ENCODE peak calls at places on chromosomes 12 and 14, in seven cellular contexts. S is HCEC 1CT; Z is fibroblast of gingiva; X is activated T-cell treated with anti-CD3 and anti-CD28 coated beads, Interleukin-2, amount 50 U/mL, for 72 hours; W is tibial artery; R is GM12891; C is suprapubic skin. Q is an unnamed sample.

GRCh38 chr12:15931590-15932053 is 20.5 kb downstream of the DERA start:
- DNase-seq in C (no peak), X (no peak), S (no peak), W (no peak), R (no peak), Z (no peak), Q (no peak)

GRCh38 chr12:127588224-127588623 is 678.7 kb upstream of the TMEM132C start:
- DNase-seq in W (peak), X (no peak), S (peak), Z (peak), R (no peak), C (no peak), Q (no peak)

GRCh38 chr14:54689928-54690327 is 123.0 kb downstream of the SAMD4A start:
- DNase-seq in W (no peak), R (no peak), C (no peak), S (no peak), Z (no peak), X (no peak), Q (no peak)

GRCh38 chr12:62647586-62647985 is 181.0 kb downstream of the MON2 start:
- DNase-seq in Z (peak), R (no peak), W (no peak), S (no peak), X (no peak), C (peak), Q (no peak)

GRCh38 chr12:119096429-119097202 is 82.1 kb upstream of the HSPB8 start:
- DNase-seq in C (no peak), X (no peak), S (no peak), R (no peak), W (no peak), Z (no peak), Q (no peak)

GRCh38 chr12:103933237-103933636 is 3.0 kb downstream of the HSP90B1 start:
- DNase-seq in R (no peak), X (no peak), Z (no peak), C (no peak), S (no peak), W (no peak), Q (no peak)

GRCh38 chr12:105201389-105201788 is 34.6 kb downstream of the APPL2 start:
- DNase-seq in Z (no peak), R (no peak), C (no peak), W (no peak), S (no peak), X (no peak), Q (no peak)

GRCh38 chr12:52244615-52244994 is 11.6 kb downstream of the KRT7 start:
- DNase-seq in C (peak), X (no peak), Z (no peak), S (no peak), W (peak), R (no peak), Q (no peak)

GRCh38 chr14:59199205-59199604 is 10.7 kb downstream of the DAAM1 start:
- DNase-seq in Z (no peak), W (no peak), X (no peak), C (no peak), S (no peak), R (no peak), Q (no peak)

GRCh38 chr12:56840922-56841321 is 77.8 kb downstream of the HSD17B6 start:
- DNase-seq in S (peak), X (no peak), W (no peak), C (no peak), R (no peak), Z (no peak), Q (no peak)

GRCh38 chr14:101709533-101709881 is 52.0 kb upstream of the PPP2R5C start:
- DNase-seq in Z (no peak), S (no peak), W (no peak), X (no peak), C (peak), R (no peak), Q (no peak)

GRCh38 chr12:91382081-91382543 is 199.5 kb upstream of the DCN start:
- DNase-seq in R (peak), W (peak), C (peak), Z (peak), S (peak), X (peak), Q (peak)

GRCh38 chr12:59372971-59373370 is 222.9 kb upstream of the SLC16A7 start:
- DNase-seq in Z (peak), W (no peak), X (no peak), S (peak), R (no peak), C (no peak), Q (no peak)

GRCh38 chr12:45208604-45209487 is 7.0 kb upstream of the ANO6 start:
- DNase-seq in W (no peak), Z (peak), S (peak), C (no peak), R (no peak), X (no peak), Q (no peak)

GRCh38 chr12:62720661-62721330 is 214.2 kb downstream of the PPM1H start:
- DNase-seq in R (no peak), X (no peak), W (no peak), S (no peak), C (no peak), Z (peak), Q (no peak)

GRCh38 chr12:76083761-76084276 is 666 bp downstream of the NAP1L1 start:
- DNase-seq in W (peak), Z (peak), R (peak), S (peak), C (peak), X (peak), Q (peak)

GRCh38 chr12:76144253-76144564 is 59.7 kb upstream of the NAP1L1 start:
- DNase-seq in Z (no peak), S (peak), X (no peak), R (no peak), C (no peak), W (no peak), Q (peak)

GRCh38 chr12:124520258-124520657 is 47.2 kb downstream of the NCOR2 start:
- DNase-seq in C (no peak), Z (no peak), W (peak), R (no peak), S (no peak), X (no peak), Q (no peak)

GRCh38 chr14:92647499-92648279 is 100.7 kb downstream of the LGMN start:
- DNase-seq in R (no peak), W (no peak), C (no peak), X (no peak), S (peak), Z (peak), Q (no peak)

GRCh38 chr12:56749364-56749763 is 2.8 kb downstream of the PRIM1 start:
- DNase-seq in Z (no peak), X (no peak), S (no peak), W (no peak), R (no peak), C (no peak), Q (no peak)

GRCh38 chr14:35155962-35156361 is 33.6 kb downstream of the PRORP start:
- DNase-seq in X (no peak), S (peak), C (no peak), R (no peak), W (no peak), Z (peak), Q (no peak)

GRCh38 chr12:92000587-92000986 is 145.1 kb downstream of the BTG1 start:
- DNase-seq in R (no peak), W (no peak), Z (peak), X (no peak), C (no peak), S (no peak), Q (no peak)

GRCh38 chr12:128784030-128784770 is 39.6 kb downstream of the SLC15A4 start:
- DNase-seq in R (no peak), Z (no peak), W (no peak), X (no peak), C (no peak), S (peak), Q (no peak)

GRCh38 chr12:40820794-40821484 is 128.7 kb downstream of the CNTN1 start:
- DNase-seq in Z (no peak), S (no peak), C (no peak), W (no peak), X (no peak), R (no peak), Q (no peak)

GRCh38 chr12:69513297-69513696 is 43.1 kb downstream of the FRS2 start:
- DNase-seq in W (no peak), R (no peak), Z (no peak), C (no peak), S (no peak), X (no peak), Q (no peak)

GRCh38 chr14:90616881-90617280 is 199.3 kb downstream of the TTC7B start:
- DNase-seq in W (no peak), Z (no peak), C (no peak), X (no peak), S (no peak), R (no peak), Q (no peak)

GRCh38 chr12:85733441-85733840 is 102.8 kb downstream of the RASSF9 start:
- DNase-seq in W (no peak), S (peak), C (no peak), R (no peak), X (no peak), Z (peak), Q (no peak)

GRCh38 chr14:30108975-30109700 is 181.5 kb upstream of the PRKD1 start:
- DNase-seq in W (no peak), R (no peak), C (no peak), Z (peak), X (no peak), S (peak), Q (no peak)

GRCh38 chr14:24197066-24197465 is 1.8 kb upstream of the TM9SF1 start:
- DNase-seq in W (no peak), C (no peak), R (no peak), Z (no peak), X (no peak), S (no peak), Q (no peak)

GRCh38 chr14:20476795-20477194 is 7.6 kb downstream of the PNP start:
- DNase-seq in R (no peak), S (no peak), X (no peak), Z (no peak), W (no peak), C (no peak), Q (no peak)

GRCh38 chr12:49331360-49332222 is 5.4 kb downstream of the C1QL4 start:
- DNase-seq in S (peak), W (peak), R (no peak), C (peak), Z (peak), X (no peak), Q (no peak)

GRCh38 chr14:32202468-32202865 is 602 bp downstream of the RNU6-8 start:
- DNase-seq in Z (no peak), C (no peak), S (peak), X (no peak), W (no peak), R (no peak), Q (no peak)

GRCh38 chr12:95881331-95881955 is 22.7 kb downstream of the SNRPF start:
- DNase-seq in X (no peak), S (peak), Z (peak), W (no peak), R (no peak), C (no peak), Q (no peak)

GRCh38 chr14:70919774-70920173 is 12.5 kb downstream of the PCNX1 start:
- DNase-seq in C (no peak), W (no peak), S (peak), Z (no peak), R (no peak), X (no peak), Q (no peak)